ENCODE peak calls at places on chromosomes 12 and 14, in ten cellular contexts. S is mesenchymal stem cell; G is adipocyte; A is upper lobe of right lung; E is HCT116; X is lower lobe of right lung; L is BE2C; Y is psoas muscle; I is cardiac muscle cell; P is CD8-positive, alpha-beta T cell. U is an unnamed sample.

GRCh38 chr14:53955234-53955556 is 1.4 kb downstream of the BMP4 start:
- DNase-seq in S (no peak), G (no peak), A (no peak), E (no peak), X (no peak), L (no peak), Y (no peak), I (no peak), P (no peak), U (no peak)

GRCh38 chr12:7144414-7145120 is 14.4 kb downstream of the CLSTN3 start:
- DNase-seq in S (peak; percentile 50), G (peak; percentile 83), A (peak; percentile 34), E (peak; percentile 18), X (no peak), L (no peak), Y (no peak), I (peak; percentile 57), P (no peak), U (peak; percentile 23)

GRCh38 chr14:30295980-30296379 is 263.0 kb upstream of the G2E3 start:
- DNase-seq in S (no peak), G (no peak), A (no peak), E (no peak), X (peak; percentile 48), L (no peak), Y (no peak), I (no peak), P (no peak), U (no peak)

GRCh38 chr12:31726575-31726974 is 2.2 kb downstream of the AMN1 start:
- DNase-seq in S (peak; percentile 30), G (no peak), A (no peak), E (no peak), X (no peak), L (no peak), Y (no peak), I (no peak), P (no peak), U (no peak)

GRCh38 chr12:18868673-18869072 is 130.8 kb downstream of the CAPZA3 start:
- DNase-seq in S (no peak), G (no peak), A (no peak), E (no peak), X (no peak), L (no peak), Y (no peak), I (peak; percentile 58), P (no peak), U (no peak)

GRCh38 chr14:101184104-101184455 is 280.6 kb upstream of the RTL1 start:
- DNase-seq in S (no peak), G (no peak), A (peak; percentile 52), E (no peak), X (no peak), L (no peak), Y (no peak), I (no peak), P (no peak), U (no peak)

GRCh38 chr14:99807413-99808132 is 14.4 kb downstream of the EML1 start:
- DNase-seq in S (no peak), G (no peak), A (no peak), E (no peak), X (no peak), L (peak; percentile 29), Y (no peak), I (peak; percentile 74), P (no peak), U (no peak)

GRCh38 chr14:77648520-77649200 is 32.2 kb upstream of the SPTLC2 start:
- DNase-seq in S (no peak), G (no peak), A (no peak), E (no peak), X (no peak), L (no peak), Y (no peak), I (no peak), P (no peak), U (no peak)

GRCh38 chr12:74111688-74112360 is 425.8 kb upstream of the ATXN7L3B start:
- DNase-seq in S (peak; percentile 47), G (peak; percentile 7), A (peak; percentile 34), E (peak; percentile 52), X (no peak), L (no peak), Y (no peak), I (no peak), P (no peak), U (no peak)

GRCh38 chr12:13661005-13661887 is 320.2 kb downstream of the GRIN2B start:
- DNase-seq in S (peak; percentile 2), G (peak; percentile 80), A (no peak), E (peak; percentile 47), X (no peak), L (peak; percentile 53), Y (peak; percentile 12), I (peak; percentile 67), P (no peak), U (peak; percentile 28)

GRCh38 chr12:1034243-1034642 is 43.2 kb downstream of the ERC1 start:
- DNase-seq in S (no peak), G (no peak), A (no peak), E (no peak), X (no peak), L (no peak), Y (no peak), I (no peak), P (no peak), U (no peak)

GRCh38 chr14:105430535-105430934 is 10.9 kb downstream of the MTA1 start:
- DNase-seq in S (peak; percentile 15), G (peak; percentile 70), A (no peak), E (peak; percentile 21), X (no peak), L (no peak), Y (no peak), I (peak; percentile 79), P (no peak), U (no peak)

GRCh38 chr14:99854831-99855230 is 61.6 kb downstream of the EML1 start:
- DNase-seq in S (no peak), G (no peak), A (no peak), E (no peak), X (no peak), L (no peak), Y (no peak), I (no peak), P (no peak), U (no peak)

GRCh38 chr12:42140901-42141300 is 3.8 kb downstream of the GXYLT1 start:
- DNase-seq in S (peak; percentile 57), G (peak; percentile 37), A (no peak), E (no peak), X (no peak), L (no peak), Y (no peak), I (peak; percentile 42), P (no peak), U (no peak)

GRCh38 chr12:130719263-130719892 is 3.3 kb upstream of the RIMBP2 start:
- DNase-seq in S (no peak), G (no peak), A (no peak), E (no peak), X (no peak), L (no peak), Y (no peak), I (no peak), P (no peak), U (no peak)

GRCh38 chr14:89891055-89891454 is 63.5 kb downstream of the EFCAB11 start:
- DNase-seq in S (no peak), G (no peak), A (no peak), E (no peak), X (no peak), L (no peak), Y (no peak), I (no peak), P (no peak), U (no peak)

GRCh38 chr14:99562848-99563748 is 40.9 kb downstream of the CCDC85C start:
- DNase-seq in S (peak; percentile 65), G (no peak), A (peak; percentile 93), E (no peak), X (peak; percentile 91), L (peak; percentile 93), Y (peak; percentile 69), I (peak; percentile 78), P (no peak), U (peak; percentile 76)

GRCh38 chr14:103169954-103170353 is 46.7 kb downstream of the TNFAIP2 start:
- DNase-seq in S (no peak), G (no peak), A (no peak), E (no peak), X (no peak), L (no peak), Y (no peak), I (no peak), P (no peak), U (no peak)
- H3K9me3 ChIP-seq in S (peaks cover 34% of the 10 kb centered on the region), G (peaks cover 37% of the 10 kb centered on the region), A (peaks cover 4% of the 10 kb centered on the region), E (peaks cover 9% of the 10 kb centered on the region), X (peaks cover 18% of the 10 kb centered on the region), L (no peaks in the 10 kb centered on the region), Y (no peaks in the 10 kb centered on the region), I (no peaks in the 10 kb centered on the region), P (no peaks in the 10 kb centered on the region), U (no peaks in the 10 kb centered on the region)

GRCh38 chr14:75022655-75023054 is 19.9 kb downstream of the EIF2B2 start:
- DNase-seq in S (peak; percentile 32), G (no peak), A (no peak), E (no peak), X (no peak), L (peak; percentile 62), Y (peak; percentile 43), I (no peak), P (no peak), U (no peak)

GRCh38 chr14:75015496-75015895 is 12.8 kb downstream of the EIF2B2 start:
- DNase-seq in S (no peak), G (no peak), A (no peak), E (no peak), X (no peak), L (no peak), Y (no peak), I (no peak), P (no peak), U (no peak)

GRCh38 chr14:75016815-75017214 is 14.1 kb downstream of the EIF2B2 start:
- DNase-seq in S (no peak), G (no peak), A (no peak), E (no peak), X (no peak), L (no peak), Y (no peak), I (no peak), P (no peak), U (no peak)

GRCh38 chr14:75023108-75023507 is 20.4 kb downstream of the EIF2B2 start:
- DNase-seq in S (peak; percentile 69), G (no peak), A (no peak), E (no peak), X (no peak), L (no peak), Y (no peak), I (no peak), P (no peak), U (no peak)

GRCh38 chr14:75018684-75019083 is 16.0 kb downstream of the EIF2B2 start:
- DNase-seq in S (no peak), G (no peak), A (no peak), E (no peak), X (no peak), L (no peak), Y (no peak), I (no peak), P (no peak), U (no peak)
- H3K36me3 ChIP-seq in S (peaks cover 22% of the 10 kb centered on the region), G (peaks cover 66% of the 10 kb centered on the region), A (peaks cover 97% of the 10 kb centered on the region), E (peaks cover 32% of the 10 kb centered on the region), X (peaks cover 97% of the 10 kb centered on the region), L (peaks cover 69% of the 10 kb centered on the region), Y (peaks cover 11% of the 10 kb centered on the region), I (peaks cover 54% of the 10 kb centered on the region), P (peaks cover 33% of the 10 kb centered on the region), U (no peaks in the 10 kb centered on the region)

GRCh38 chr14:104302794-104303405 is 164.5 kb downstream of the KIF26A start:
- DNase-seq in S (no peak), G (no peak), A (no peak), E (no peak), X (no peak), L (no peak), Y (no peak), I (no peak), P (no peak), U (no peak)
- H3K9me3 ChIP-seq in S (no peaks in the 10 kb centered on the region), G (no peaks in the 10 kb centered on the region), A (no peaks in the 10 kb centered on the region), E (no peaks in the 10 kb centered on the region), X (no peaks in the 10 kb centered on the region), L (no peaks in the 10 kb centered on the region), Y (no peaks in the 10 kb centered on the region), I (no peaks in the 10 kb centered on the region), P (no peaks in the 10 kb centered on the region), U (no peaks in the 10 kb centered on the region)

GRCh38 chr14:51246032-51246431 is 6.0 kb downstream of the TMX1 start:
- DNase-seq in S (no peak), G (no peak), A (no peak), E (no peak), X (no peak), L (no peak), Y (no peak), I (no peak), P (no peak), U (no peak)
- H3K36me3 ChIP-seq in S (no peaks in the 10 kb centered on the region), G (peaks cover 51% of the 10 kb centered on the region), A (peaks cover 58% of the 10 kb centered on the region), E (peaks cover 32% of the 10 kb centered on the region), X (peaks cover 51% of the 10 kb centered on the region), L (peaks cover 70% of the 10 kb centered on the region), Y (no peaks in the 10 kb centered on the region), I (peaks cover 32% of the 10 kb centered on the region), P (peaks cover 10% of the 10 kb centered on the region), U (no peaks in the 10 kb centered on the region)